ENCODE peak calls at places on chromosomes 12 and 14, in five cellular contexts. One of them, this sample, is unnamed.
A peak's percentile ranks its signal among the peaks of the same experiment; 100 is the strongest.

GRCh38 chr14:96851694-96852381 is 54.7 kb downstream of the VRK1 start:
- DNase-seq in skeletal muscle cell: no peak
- DNase-seq in HepG2: no peak
- DNase-seq in hypothalamus: no peak
- DNase-seq in A549: no peak
- DNase-seq in this sample: no peak

GRCh38 chr14:50829472-50830043 is 1.4 kb downstream of the NIN start:
- DNase-seq in HepG2: no peak
- DNase-seq in skeletal muscle cell: no peak
- DNase-seq in A549: no peak
- DNase-seq in hypothalamus: no peak
- DNase-seq in this sample: no peak

GRCh38 chr12:22318122-22318737 is 16.3 kb downstream of the ST8SIA1 start:
- DNase-seq in A549: no peak
- DNase-seq in skeletal muscle cell: no peak
- DNase-seq in HepG2: no peak
- DNase-seq in hypothalamus: no peak
- DNase-seq in this sample: no peak

GRCh38 chr14:94517641-94518257 is 8.5 kb upstream of the SERPINA12 start:
- DNase-seq in A549: no peak
- DNase-seq in HepG2: peak; percentile 77
- DNase-seq in hypothalamus: no peak
- DNase-seq in skeletal muscle cell: no peak
- DNase-seq in this sample: no peak

GRCh38 chr14:89227490-89227834 is 189.6 kb downstream of the FOXN3 start:
- DNase-seq in skeletal muscle cell: no peak
- DNase-seq in A549: no peak
- DNase-seq in HepG2: no peak
- DNase-seq in hypothalamus: no peak
- DNase-seq in this sample: no peak

GRCh38 chr14:26872510-26872909 is 274.7 kb upstream of the NOVA1 start:
- DNase-seq in hypothalamus: no peak
- DNase-seq in skeletal muscle cell: peak; percentile 45
- DNase-seq in HepG2: no peak
- DNase-seq in A549: no peak
- DNase-seq in this sample: no peak

GRCh38 chr12:38898001-38898684 is 7.2 kb downstream of the CPNE8 start:
- DNase-seq in A549: no peak
- DNase-seq in hypothalamus: no peak
- DNase-seq in skeletal muscle cell: no peak
- DNase-seq in HepG2: no peak
- DNase-seq in this sample: no peak

GRCh38 chr12:26011099-26011498 is 52.6 kb downstream of the RASSF8 start:
- DNase-seq in A549: no peak
- DNase-seq in hypothalamus: no peak
- DNase-seq in skeletal muscle cell: peak; percentile 65
- DNase-seq in HepG2: no peak
- DNase-seq in this sample: no peak

GRCh38 chr14:68466491-68466977 is 326.3 kb downstream of the ZFP36L1 start:
- DNase-seq in hypothalamus: no peak
- DNase-seq in A549: peak; percentile 84
- DNase-seq in skeletal muscle cell: peak; percentile 78
- DNase-seq in HepG2: peak; percentile 63
- DNase-seq in this sample: no peak

GRCh38 chr12:94832780-94833760 is 170.4 kb downstream of the NDUFA12 start:
- DNase-seq in skeletal muscle cell: peak; percentile 76
- DNase-seq in HepG2: no peak
- DNase-seq in A549: no peak
- DNase-seq in hypothalamus: no peak
- DNase-seq in this sample: no peak

GRCh38 chr12:104197264-104197663 is 18.3 kb upstream of the TXNRD1 start:
- DNase-seq in HepG2: no peak
- DNase-seq in A549: no peak
- DNase-seq in skeletal muscle cell: peak; percentile 63
- DNase-seq in hypothalamus: no peak
- DNase-seq in this sample: no peak

GRCh38 chr14:90301580-90302181 is 30.1 kb downstream of the NRDE2 start:
- DNase-seq in skeletal muscle cell: peak; percentile 47
- DNase-seq in hypothalamus: no peak
- DNase-seq in HepG2: peak; percentile 30
- DNase-seq in A549: peak; percentile 38
- DNase-seq in this sample: no peak

GRCh38 chr12:52659395-52659794 is 7.4 kb upstream of the KRT2 start:
- DNase-seq in hypothalamus: no peak
- DNase-seq in HepG2: no peak
- DNase-seq in skeletal muscle cell: no peak
- DNase-seq in A549: peak; percentile 19
- DNase-seq in this sample: no peak

GRCh38 chr12:57477710-57478681 is 1.7 kb downstream of the ARHGAP9 start:
- DNase-seq in hypothalamus: no peak
- DNase-seq in A549: no peak
- DNase-seq in skeletal muscle cell: no peak
- DNase-seq in HepG2: no peak
- DNase-seq in this sample: peak; percentile 64

GRCh38 chr14:34462132-34462893 is at the start of gene SPTSSA:
- DNase-seq in A549: peak; percentile 85
- DNase-seq in HepG2: peak; percentile 90
- DNase-seq in hypothalamus: peak; percentile 92
- DNase-seq in skeletal muscle cell: peak; percentile 75
- DNase-seq in this sample: peak; percentile 93

GRCh38 chr12:121957831-121958515 is 39.6 kb downstream of the CFAP251 start:
- DNase-seq in hypothalamus: no peak
- DNase-seq in A549: no peak
- DNase-seq in HepG2: no peak
- DNase-seq in skeletal muscle cell: no peak
- DNase-seq in this sample: no peak

GRCh38 chr14:23351681-23352505 is 794 bp downstream of the SLC22A17 start:
- DNase-seq in hypothalamus: no peak
- DNase-seq in A549: no peak
- DNase-seq in HepG2: no peak
- DNase-seq in skeletal muscle cell: no peak
- DNase-seq in this sample: no peak

GRCh38 chr12:1007276-1007675 is 16.3 kb downstream of the ERC1 start:
- DNase-seq in hypothalamus: no peak
- DNase-seq in A549: no peak
- DNase-seq in HepG2: no peak
- DNase-seq in skeletal muscle cell: no peak
- DNase-seq in this sample: no peak

GRCh38 chr12:95396849-95397498 is 77.0 kb upstream of the METAP2 start:
- DNase-seq in A549: no peak
- DNase-seq in skeletal muscle cell: peak; percentile 58
- DNase-seq in HepG2: peak; percentile 15
- DNase-seq in hypothalamus: no peak
- DNase-seq in this sample: no peak